ENCODE peak calls at places on chromosomes 11 and 22, in four cellular contexts. U is PC-9, Y is ascending aorta, N is upper lobe of left lung. C is an unnamed sample.

GRCh38 chr11:35305670-35306382 is 113.5 kb downstream of the SLC1A2 start:
- DNase-seq in Y (no peak), U (no peak), N (no peak), C (no peak)

GRCh38 chr11:101127348-101127698 is 2.3 kb downstream of the PGR start:
- DNase-seq in U (no peak), Y (no peak), N (no peak), C (peak; percentile 15)

GRCh38 chr11:119416606-119417580 is 6.1 kb downstream of the THY1 start:
- DNase-seq in N (no peak), U (no peak), Y (no peak), C (no peak)

GRCh38 chr11:64687641-64688533 is 35.1 kb downstream of the NRXN2 start:
- DNase-seq in N (peak; percentile 21), U (no peak), Y (no peak), C (no peak)

GRCh38 chr22:48960576-48960975 is 867.1 kb downstream of the BRD1 start:
- DNase-seq in N (no peak), Y (no peak), U (no peak), C (no peak)

GRCh38 chr22:37220543-37220968 is 8.3 kb upstream of the SSTR3 start:
- DNase-seq in Y (no peak), N (no peak), U (no peak), C (no peak)

GRCh38 chr11:19237381-19237780 is 3.4 kb downstream of the E2F8 start:
- DNase-seq in N (no peak), Y (no peak), U (no peak), C (no peak)

GRCh38 chr11:35014352-35014751 is 97.9 kb downstream of the PDHX start:
- DNase-seq in Y (no peak), U (no peak), N (no peak), C (no peak)

GRCh38 chr11:72085836-72086475 is 5.3 kb downstream of the LRRC51 start:
- DNase-seq in N (no peak), U (no peak), Y (no peak), C (no peak)

GRCh38 chr11:19889531-19889930 is 176.9 kb downstream of the NAV2 start:
- DNase-seq in Y (no peak), U (no peak), N (no peak), C (no peak)

GRCh38 chr22:35563211-35563610 is 22.6 kb downstream of the RASD2 start:
- DNase-seq in Y (no peak), U (no peak), N (no peak), C (no peak)

GRCh38 chr11:112593440-112593839 is 332.8 kb upstream of the PLET1 start:
- DNase-seq in Y (no peak), N (no peak), U (no peak), C (no peak)

GRCh38 chr11:31987118-31988005 is 103.5 kb upstream of the RCN1 start:
- DNase-seq in Y (no peak), U (no peak), N (peak; percentile 75), C (no peak)

GRCh38 chr22:24107668-24108067 is 73.6 kb upstream of the SUSD2 start:
- DNase-seq in U (no peak), N (no peak), Y (peak; percentile 38), C (no peak)

GRCh38 chr11:41461057-41461681 is 1.7 kb upstream of the LRRC4C start:
- DNase-seq in U (no peak), N (no peak), Y (no peak), C (no peak)

GRCh38 chr11:12410006-12410728 is 32.8 kb downstream of the PARVA start:
- DNase-seq in N (peak; percentile 59), Y (no peak), U (no peak), C (no peak)

GRCh38 chr22:39985383-39986045 is 9.2 kb upstream of the FAM83F start:
- DNase-seq in Y (no peak), N (no peak), U (no peak), C (no peak)

GRCh38 chr11:36148701-36149100 is 140.5 kb downstream of the COMMD9 start:
- DNase-seq in Y (no peak), U (no peak), N (no peak), C (no peak)

GRCh38 chr22:41636467-41636866 is 15.4 kb downstream of the XRCC6 start:
- DNase-seq in Y (no peak), U (no peak), N (no peak), C (no peak)

GRCh38 chr11:20443596-20443995 is 56.1 kb downstream of the PRMT3 start:
- DNase-seq in U (no peak), Y (no peak), N (no peak), C (no peak)

GRCh38 chr22:19658967-19659804 is 55.1 kb upstream of the SEPTIN5 start:
- DNase-seq in U (no peak), N (no peak), Y (no peak), C (no peak)

GRCh38 chr11:111922803-111923202 is 4.1 kb downstream of the C11orf52 start:
- DNase-seq in U (no peak), N (no peak), Y (no peak), C (peak; percentile 51)

GRCh38 chr11:2513441-2513840 is 68.6 kb downstream of the KCNQ1 start:
- DNase-seq in U (no peak), Y (no peak), N (peak; percentile 54), C (peak; percentile 6)

GRCh38 chr11:121321614-121322243 is 29.2 kb downstream of the SC5D start:
- DNase-seq in N (no peak), U (no peak), Y (no peak), C (no peak)

GRCh38 chr22:46812034-46812605 is 49.7 kb downstream of the TBC1D22A start:
- DNase-seq in U (no peak), Y (no peak), N (no peak), C (no peak)

GRCh38 chr11:103673773-103674172 is 362.7 kb upstream of the DDI1 start:
- DNase-seq in Y (no peak), N (no peak), U (no peak), C (no peak)

GRCh38 chr22:36659762-36660509 is 43.6 kb downstream of the CACNG2 start:
- DNase-seq in U (peak; percentile 99), N (peak; percentile 83), Y (peak; percentile 57), C (peak; percentile 89)

GRCh38 chr11:99020324-99021225 is at the start of gene CNTN5:
- DNase-seq in Y (no peak), U (peak; percentile 19), N (peak; percentile 89), C (peak; percentile 34)

GRCh38 chr11:105632316-105632715 is 22.4 kb downstream of the GRIA4 start:
- DNase-seq in U (no peak), Y (no peak), N (no peak), C (no peak)

GRCh38 chr11:6608011-6608410 is 4.0 kb downstream of the TAF10 start:
- DNase-seq in N (no peak), Y (no peak), U (no peak), C (no peak)

GRCh38 chr22:50468626-50469025 is 6.2 kb downstream of the SBF1 start:
- DNase-seq in Y (no peak), U (no peak), N (peak; percentile 58), C (no peak)

GRCh38 chr22:50471962-50472361 is 2.9 kb downstream of the SBF1 start:
- DNase-seq in U (peak; percentile 34), N (no peak), Y (no peak), C (no peak)

GRCh38 chr22:50469377-50470305 is 5.2 kb downstream of the SBF1 start:
- DNase-seq in N (peak; percentile 89), U (peak; percentile 94), Y (peak; percentile 62), C (peak; percentile 66)

GRCh38 chr22:50471197-50471847 is 3.5 kb downstream of the SBF1 start:
- DNase-seq in Y (no peak), U (no peak), N (peak; percentile 68), C (peak; percentile 48)

DNA sequence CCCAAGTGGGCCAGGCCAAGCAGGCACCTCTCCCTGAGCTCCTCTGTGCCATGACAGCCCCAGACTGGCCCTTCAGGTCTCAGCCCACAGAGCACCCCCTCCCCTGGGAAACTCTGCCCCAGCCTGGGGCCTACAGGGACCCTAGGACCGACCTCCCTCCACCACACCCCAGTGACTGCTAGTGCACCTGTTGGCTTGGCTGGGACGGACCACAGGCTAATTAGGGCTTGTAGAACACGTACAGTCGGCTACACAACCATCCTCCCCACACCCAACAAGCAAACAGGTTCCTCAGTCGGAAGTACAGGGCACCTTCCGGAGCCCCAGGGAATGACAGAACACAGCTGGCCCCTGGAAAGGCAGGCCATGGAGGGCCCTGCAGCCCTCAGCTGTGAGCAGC is 4.3 kb downstream of the SBF1 start:
- DNase-seq in U (no peak), Y (no peak), N (no peak), C (no peak)
- H3K4me1 ChIP-seq in U (peaks cover 59% of the 10 kb centered on the region), Y (peaks cover 25% of the 10 kb centered on the region), N (peaks cover 64% of the 10 kb centered on the region), C (peaks cover 26% of the 10 kb centered on the region)

GRCh38 chr11:776459-777287 is 614 bp downstream of the GATD1 start:
- DNase-seq in N (peak; percentile 88), U (no peak), Y (no peak), C (no peak)
- H3K27ac ChIP-seq in N (peak overlapping the region; percentile 84), U (no peak overlapping the region), Y (no peak overlapping the region), C (peak overlapping the region; percentile 55)

DNA sequence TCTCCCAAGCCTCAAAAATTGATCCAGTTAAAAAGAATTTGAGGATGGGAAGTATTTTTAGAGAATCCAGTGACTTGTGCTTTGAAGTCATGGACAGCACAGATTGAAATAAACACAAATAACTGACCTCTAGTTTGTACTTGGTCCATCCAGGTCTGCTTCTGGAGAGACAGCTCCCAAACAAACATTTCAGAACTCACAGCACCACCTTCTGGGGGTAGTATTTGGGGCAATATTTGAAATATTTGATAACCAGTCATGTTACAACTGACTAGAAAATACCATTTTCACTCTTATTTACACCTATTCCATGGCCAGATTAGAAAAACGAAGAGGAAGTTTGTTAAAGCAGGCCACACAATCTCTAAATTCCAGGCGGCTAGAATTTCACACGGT is 56.2 kb downstream of the CTSC start:
- DNase-seq in U (no peak), Y (no peak), N (no peak), C (no peak)
- TF ChIP-seq CTCF in U (peak; percentile 33), Y (no peak), N (no peak), C (no peak)

DNA sequence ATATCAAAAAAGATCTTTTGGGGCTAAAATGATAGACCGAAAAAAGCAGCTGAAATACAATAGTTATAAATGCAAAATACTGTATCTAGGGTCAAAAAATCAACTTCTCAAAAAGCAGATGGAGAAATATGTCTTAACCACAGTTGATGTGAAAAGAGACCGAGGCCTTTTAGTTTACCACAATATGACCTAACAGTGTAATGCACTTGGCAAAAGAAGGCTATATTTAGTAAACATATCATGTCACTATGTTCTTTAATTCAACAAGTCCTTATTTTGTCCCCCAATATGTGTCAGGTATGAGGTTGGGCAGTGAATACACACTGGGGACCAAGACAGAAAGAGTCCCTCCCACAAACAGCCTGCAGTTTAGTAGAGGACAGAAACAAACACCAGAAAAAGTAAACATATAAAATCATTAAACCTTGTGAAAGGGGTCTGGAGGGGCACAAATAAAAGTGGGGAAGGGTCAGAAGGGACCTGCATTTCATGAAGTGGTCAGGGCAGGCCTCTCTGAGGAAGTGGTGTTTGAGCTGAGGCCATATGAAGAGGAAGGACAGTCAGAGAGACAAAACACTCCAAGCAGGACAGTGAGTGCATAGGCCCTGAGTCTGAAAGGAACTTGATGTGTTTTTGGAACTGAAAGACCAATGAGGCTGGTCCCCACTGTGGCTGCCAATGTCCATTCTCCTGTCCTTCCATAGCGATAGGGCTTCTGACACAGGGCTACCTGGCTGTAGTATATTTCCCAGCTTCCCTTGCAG is 53.3 kb downstream of the LIF start:
- DNase-seq in Y (no peak), U (no peak), N (no peak), C (no peak)
- H3K4me1 ChIP-seq in Y (peaks cover 14% of the 10 kb centered on the region), U (peaks cover 64% of the 10 kb centered on the region), N (peaks cover 33% of the 10 kb centered on the region), C (peaks cover 12% of the 10 kb centered on the region)